ENCODE peak calls at places on chromosomes 5 and 9, in nine cellular contexts. One of them, this sample, is unnamed.

GRCh38 chr5:75734913-75735789 is 17.9 kb upstream of the POC5 start:
- DNase-seq in tibial nerve: no peak
- DNase-seq in sigmoid colon: no peak
- DNase-seq in upper lobe of left lung: peak; percentile 26
- DNase-seq in transverse colon: peak; percentile 44
- DNase-seq in stomach: peak; percentile 55
- DNase-seq in H1: peak; percentile 51
- DNase-seq in A549: peak; percentile 5
- DNase-seq in HepG2: peak; percentile 43
- DNase-seq in this sample: no peak

GRCh38 chr5:144237851-144238250 is 67.2 kb downstream of the KCTD16 start:
- DNase-seq in upper lobe of left lung: no peak
- DNase-seq in tibial nerve: no peak
- DNase-seq in HepG2: no peak
- DNase-seq in sigmoid colon: no peak
- DNase-seq in stomach: no peak
- DNase-seq in A549: no peak
- DNase-seq in H1: no peak
- DNase-seq in transverse colon: no peak
- DNase-seq in this sample: no peak

GRCh38 chr9:101485873-101486692 is 47.6 kb upstream of the RNF20 start:
- DNase-seq in HepG2: no peak
- DNase-seq in tibial nerve: no peak
- DNase-seq in transverse colon: peak; percentile 67
- DNase-seq in A549: peak; percentile 58
- DNase-seq in sigmoid colon: no peak
- DNase-seq in upper lobe of left lung: no peak
- DNase-seq in stomach: peak; percentile 48
- DNase-seq in H1: peak; percentile 66
- DNase-seq in this sample: peak; percentile 68

GRCh38 chr9:72480931-72481330 is 40.5 kb upstream of the TMC1 start:
- DNase-seq in H1: no peak
- DNase-seq in sigmoid colon: no peak
- DNase-seq in A549: peak; percentile 45
- DNase-seq in upper lobe of left lung: no peak
- DNase-seq in transverse colon: no peak
- DNase-seq in stomach: no peak
- DNase-seq in HepG2: peak; percentile 10
- DNase-seq in tibial nerve: no peak
- DNase-seq in this sample: no peak

GRCh38 chr5:12615141-12615820 is 711.0 kb upstream of the CTNND2 start:
- DNase-seq in A549: no peak
- DNase-seq in HepG2: no peak
- DNase-seq in tibial nerve: no peak
- DNase-seq in sigmoid colon: no peak
- DNase-seq in stomach: no peak
- DNase-seq in H1: no peak
- DNase-seq in upper lobe of left lung: no peak
- DNase-seq in transverse colon: no peak
- DNase-seq in this sample: no peak

GRCh38 chr9:112025886-112026285 is 129.3 kb downstream of the UGCG start:
- DNase-seq in sigmoid colon: no peak
- DNase-seq in upper lobe of left lung: no peak
- DNase-seq in A549: no peak
- DNase-seq in H1: no peak
- DNase-seq in tibial nerve: no peak
- DNase-seq in stomach: no peak
- DNase-seq in HepG2: no peak
- DNase-seq in transverse colon: no peak
- DNase-seq in this sample: no peak

GRCh38 chr5:95238560-95239325 is 46.2 kb downstream of the MCTP1 start:
- DNase-seq in H1: no peak
- DNase-seq in tibial nerve: no peak
- DNase-seq in upper lobe of left lung: no peak
- DNase-seq in A549: no peak
- DNase-seq in sigmoid colon: no peak
- DNase-seq in HepG2: no peak
- DNase-seq in stomach: no peak
- DNase-seq in transverse colon: no peak
- DNase-seq in this sample: no peak

GRCh38 chr5:2684606-2685005 is 66.9 kb downstream of the IRX2 start:
- DNase-seq in A549: no peak
- DNase-seq in HepG2: no peak
- DNase-seq in transverse colon: no peak
- DNase-seq in upper lobe of left lung: no peak
- DNase-seq in sigmoid colon: no peak
- DNase-seq in tibial nerve: no peak
- DNase-seq in stomach: no peak
- DNase-seq in H1: no peak
- DNase-seq in this sample: no peak

GRCh38 chr9:38006163-38006562 is 62.9 kb downstream of the SHB start:
- DNase-seq in tibial nerve: no peak
- DNase-seq in transverse colon: peak; percentile 41
- DNase-seq in upper lobe of left lung: no peak
- DNase-seq in stomach: peak; percentile 57
- DNase-seq in HepG2: no peak
- DNase-seq in sigmoid colon: no peak
- DNase-seq in A549: no peak
- DNase-seq in H1: no peak
- DNase-seq in this sample: no peak

GRCh38 chr9:3508531-3509374 is 17.0 kb downstream of the RFX3 start:
- DNase-seq in stomach: no peak
- DNase-seq in sigmoid colon: no peak
- DNase-seq in transverse colon: no peak
- DNase-seq in upper lobe of left lung: no peak
- DNase-seq in tibial nerve: no peak
- DNase-seq in H1: no peak
- DNase-seq in HepG2: no peak
- DNase-seq in A549: no peak
- DNase-seq in this sample: no peak

GRCh38 chr9:127852829-127853228 is 1.6 kb downstream of the ENG start:
- DNase-seq in A549: no peak
- DNase-seq in tibial nerve: no peak
- DNase-seq in sigmoid colon: no peak
- DNase-seq in stomach: no peak
- DNase-seq in upper lobe of left lung: no peak
- DNase-seq in HepG2: no peak
- DNase-seq in transverse colon: no peak
- DNase-seq in H1: no peak
- DNase-seq in this sample: no peak

GRCh38 chr9:127847833-127848755 is 6.4 kb downstream of the ENG start:
- DNase-seq in upper lobe of left lung: no peak
- DNase-seq in HepG2: no peak
- DNase-seq in H1: no peak
- DNase-seq in stomach: no peak
- DNase-seq in A549: no peak
- DNase-seq in tibial nerve: no peak
- DNase-seq in transverse colon: no peak
- DNase-seq in sigmoid colon: no peak
- DNase-seq in this sample: no peak

GRCh38 chr9:127853312-127854168 is 918 bp downstream of the ENG start:
- DNase-seq in upper lobe of left lung: no peak
- DNase-seq in stomach: no peak
- DNase-seq in A549: no peak
- DNase-seq in sigmoid colon: no peak
- DNase-seq in H1: no peak
- DNase-seq in tibial nerve: no peak
- DNase-seq in transverse colon: no peak
- DNase-seq in HepG2: no peak
- DNase-seq in this sample: no peak

GRCh38 chr9:127848756-127849504 is 5.5 kb downstream of the ENG start:
- DNase-seq in stomach: no peak
- DNase-seq in transverse colon: no peak
- DNase-seq in A549: no peak
- DNase-seq in tibial nerve: no peak
- DNase-seq in H1: no peak
- DNase-seq in upper lobe of left lung: no peak
- DNase-seq in sigmoid colon: no peak
- DNase-seq in HepG2: peak; percentile 72
- DNase-seq in this sample: no peak

DNA sequence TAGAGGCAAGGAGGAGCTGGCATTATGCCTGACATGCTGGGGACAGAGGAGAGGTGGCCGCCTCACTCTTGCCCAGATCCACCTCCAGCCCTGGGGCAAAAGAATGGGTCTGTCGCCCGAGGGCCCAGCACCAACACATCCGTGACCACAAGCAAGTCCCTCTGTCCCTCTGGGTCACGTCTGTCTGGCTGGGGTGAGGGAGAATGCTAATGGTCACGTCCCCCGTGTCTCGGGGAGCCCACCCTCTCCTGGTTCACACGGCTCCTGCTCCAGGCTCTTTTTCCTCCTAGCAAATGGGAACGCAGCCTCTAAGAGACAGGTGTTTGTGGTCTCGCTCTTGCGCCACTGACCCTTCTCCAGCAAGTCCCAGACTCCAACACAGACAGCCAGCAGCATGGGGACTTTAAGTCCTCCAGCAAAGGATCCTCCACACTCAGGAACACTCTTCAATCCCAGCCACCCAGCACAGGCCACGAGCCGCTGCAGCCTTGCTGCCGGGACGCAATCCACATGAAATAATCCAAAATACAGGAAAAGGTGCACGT is 4.1 kb downstream of the ENG start:
- DNase-seq in transverse colon: no peak
- DNase-seq in upper lobe of left lung: no peak
- DNase-seq in stomach: no peak
- DNase-seq in tibial nerve: no peak
- DNase-seq in A549: no peak
- DNase-seq in H1: no peak
- DNase-seq in HepG2: no peak
- DNase-seq in sigmoid colon: no peak
- DNase-seq in this sample: no peak
- H3K4me3 ChIP-seq in transverse colon: no peak overlapping the region
- H3K4me3 ChIP-seq in upper lobe of left lung: peak overlapping the region; percentile 20
- H3K4me3 ChIP-seq in stomach: no peak overlapping the region
- H3K4me3 ChIP-seq in tibial nerve: peak overlapping the region; percentile 71
- H3K4me3 ChIP-seq in A549: no peak overlapping the region
- H3K4me3 ChIP-seq in H1: no peak overlapping the region
- H3K4me3 ChIP-seq in HepG2: no peak overlapping the region
- H3K4me3 ChIP-seq in sigmoid colon: peak overlapping the region; percentile 13
- H3K4me3 ChIP-seq in this sample: no peak overlapping the region

DNA sequence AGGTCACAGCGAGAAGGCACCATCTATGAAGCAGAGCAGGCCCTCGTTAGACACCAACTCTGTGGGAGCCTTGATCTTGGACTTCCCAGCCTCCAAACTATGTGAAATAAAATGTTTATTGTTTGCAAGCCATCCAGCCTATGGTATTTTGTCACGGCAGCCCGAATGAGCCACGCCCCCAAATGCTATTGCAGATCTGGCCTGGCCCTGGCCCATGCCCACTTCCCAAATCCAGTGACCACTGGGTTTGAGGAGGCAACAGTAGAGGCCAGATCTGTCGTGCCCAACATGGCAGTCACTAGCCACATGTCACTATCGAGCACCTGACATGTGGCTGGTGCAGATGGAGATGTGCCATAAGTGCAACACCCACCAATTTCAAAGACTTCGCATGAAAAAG is 10.8 kb downstream of the STK10 start:
- DNase-seq in HepG2: no peak
- DNase-seq in A549: no peak
- DNase-seq in transverse colon: no peak
- DNase-seq in stomach: no peak
- DNase-seq in H1: no peak
- DNase-seq in upper lobe of left lung: peak; percentile 37
- DNase-seq in sigmoid colon: no peak
- DNase-seq in tibial nerve: no peak
- DNase-seq in this sample: no peak
- H3K4me1 ChIP-seq in HepG2: peaks cover 44% of the 10 kb centered on the region
- H3K4me1 ChIP-seq in A549: no peaks in the 10 kb centered on the region
- H3K4me1 ChIP-seq in transverse colon: no peaks in the 10 kb centered on the region
- H3K4me1 ChIP-seq in stomach: peaks cover 91% of the 10 kb centered on the region
- H3K4me1 ChIP-seq in H1: peaks cover 5% of the 10 kb centered on the region
- H3K4me1 ChIP-seq in upper lobe of left lung: peaks cover 62% of the 10 kb centered on the region
- H3K4me1 ChIP-seq in sigmoid colon: peaks cover 7% of the 10 kb centered on the region
- H3K4me1 ChIP-seq in tibial nerve: peaks cover 62% of the 10 kb centered on the region
- H3K4me1 ChIP-seq in this sample: no peaks in the 10 kb centered on the region

DNA sequence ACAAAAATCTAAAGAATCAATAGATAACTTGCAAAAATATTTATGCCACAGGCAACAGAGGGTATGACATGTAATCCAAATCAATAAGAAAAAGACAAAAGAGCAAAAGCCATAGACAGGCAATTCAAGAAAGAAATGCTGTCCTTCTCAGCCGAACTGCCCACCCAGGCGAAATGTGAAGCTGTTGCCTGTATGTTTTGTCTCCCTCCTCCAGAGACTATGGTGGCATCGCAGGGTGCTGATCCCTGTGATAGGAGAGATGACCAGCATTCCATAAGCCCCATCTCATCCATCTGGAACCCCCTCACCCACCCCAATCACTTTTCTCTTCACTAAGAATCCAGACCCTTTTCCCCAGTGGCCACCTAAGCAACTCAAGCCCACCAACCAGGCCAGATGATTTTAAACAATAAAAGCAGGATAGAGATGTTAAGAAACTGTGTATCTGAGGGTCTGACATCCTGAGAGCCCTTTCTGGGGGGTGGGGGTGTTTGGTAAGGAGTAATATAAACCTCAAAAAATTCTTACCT is 5.3 kb upstream of the ACSL6 start:
- DNase-seq in transverse colon: peak; percentile 3
- DNase-seq in upper lobe of left lung: no peak
- DNase-seq in H1: no peak
- DNase-seq in sigmoid colon: peak; percentile 44
- DNase-seq in stomach: no peak
- DNase-seq in A549: no peak
- DNase-seq in tibial nerve: no peak
- DNase-seq in HepG2: no peak
- DNase-seq in this sample: no peak
- TF ChIP-seq EP300 in transverse colon: no peak
- TF ChIP-seq EP300 in upper lobe of left lung: no peak
- TF ChIP-seq EP300 in H1: no peak
- TF ChIP-seq EP300 in sigmoid colon: no peak
- TF ChIP-seq EP300 in stomach: no peak
- TF ChIP-seq EP300 in A549: no peak
- TF ChIP-seq EP300 in tibial nerve: no peak
- TF ChIP-seq EP300 in HepG2: no peak
- TF ChIP-seq EP300 in this sample: no peak

DNA sequence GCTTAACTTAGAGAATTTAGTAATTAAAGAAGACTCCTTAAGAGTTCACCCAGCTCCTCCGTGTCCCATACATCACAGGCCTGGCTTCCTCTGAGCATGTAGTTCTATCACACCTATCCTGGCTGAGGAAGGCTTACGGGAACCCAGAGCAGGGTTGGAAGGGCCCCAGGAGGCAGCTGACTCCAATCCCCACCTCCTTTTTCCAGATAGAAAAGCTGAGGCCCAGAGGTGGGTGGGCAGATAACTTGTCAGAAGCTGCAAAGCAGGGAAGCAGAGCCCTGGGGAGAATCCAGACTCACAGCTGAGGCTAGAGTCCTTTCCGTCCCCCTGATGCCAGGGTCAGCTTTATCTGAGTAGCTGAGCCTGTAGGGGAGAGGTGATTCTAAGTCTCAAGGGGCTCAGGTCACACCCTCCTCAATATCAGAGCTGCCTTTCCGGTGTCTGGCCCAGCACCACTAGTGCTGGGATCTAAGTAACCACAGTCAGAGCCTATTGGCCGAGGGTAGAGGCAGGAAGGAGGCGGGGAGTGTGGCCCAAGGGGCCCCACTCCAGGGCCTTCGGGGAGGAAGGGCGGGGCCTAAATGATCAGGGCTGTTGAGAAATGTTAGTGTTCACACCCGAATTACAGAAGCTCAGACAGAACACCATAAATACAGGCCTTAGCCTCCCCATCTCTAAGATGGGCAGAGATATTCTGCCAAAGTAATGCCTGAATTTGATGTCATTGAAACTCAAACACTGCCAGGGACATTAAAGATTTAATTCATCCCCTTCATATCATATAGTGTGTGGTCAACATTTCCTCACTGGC is 9.9 kb downstream of the CCDC69 start:
- DNase-seq in HepG2: peak; percentile 45
- DNase-seq in A549: no peak
- DNase-seq in transverse colon: peak; percentile 86
- DNase-seq in tibial nerve: peak; percentile 64
- DNase-seq in upper lobe of left lung: peak; percentile 96
- DNase-seq in sigmoid colon: peak; percentile 91
- DNase-seq in stomach: peak; percentile 72
- DNase-seq in H1: peak; percentile 58
- DNase-seq in this sample: peak; percentile 79
- H3K4me3 ChIP-seq in HepG2: peak overlapping the region; percentile 44
- H3K4me3 ChIP-seq in A549: no peak overlapping the region
- H3K4me3 ChIP-seq in transverse colon: no peak overlapping the region
- H3K4me3 ChIP-seq in tibial nerve: no peak overlapping the region
- H3K4me3 ChIP-seq in upper lobe of left lung: no peak overlapping the region
- H3K4me3 ChIP-seq in sigmoid colon: no peak overlapping the region
- H3K4me3 ChIP-seq in stomach: no peak overlapping the region
- H3K4me3 ChIP-seq in H1: no peak overlapping the region
- H3K4me3 ChIP-seq in this sample: no peak overlapping the region